ENCODE peak calls at places on chromosomes 12 and 14, in six cellular contexts. H, C, R, G, F and L are unnamed samples.

GRCh38 chr14:61567838-61568571 is 127.3 kb upstream of the HIF1A start:
- DNase-seq in H (no peak), C (no peak), R (peak; percentile 97), G (no peak), F (no peak), L (no peak)

GRCh38 chr12:95248604-95249355 is 31.2 kb downstream of the VEZT start:
- DNase-seq in H (no peak), C (no peak), R (no peak), G (no peak), F (no peak), L (no peak)

GRCh38 chr12:118402251-118402650 is 25.9 kb downstream of the SUDS3 start:
- DNase-seq in H (no peak), C (no peak), R (no peak), G (no peak), F (no peak), L (no peak)

GRCh38 chr14:54503476-54503875 is 6.2 kb upstream of the CGRRF1 start:
- DNase-seq in H (no peak), C (no peak), R (peak; percentile 21), G (no peak), F (no peak), L (no peak)

GRCh38 chr14:89543420-89543790 is 126.4 kb upstream of the FOXN3 start:
- DNase-seq in H (no peak), C (no peak), R (no peak), G (no peak), F (peak; percentile 64), L (no peak)

GRCh38 chr12:55682087-55682796 is 25.5 kb downstream of the ITGA7 start:
- DNase-seq in H (no peak), C (peak; percentile 42), R (no peak), G (no peak), F (no peak), L (peak; percentile 35)

GRCh38 chr14:67191768-67192290 is 2.6 kb downstream of the GARIN2 start:
- DNase-seq in H (no peak), C (no peak), R (no peak), G (no peak), F (no peak), L (no peak)

GRCh38 chr14:75752907-75753594 is 92.0 kb downstream of the TTLL5 start:
- DNase-seq in H (no peak), C (no peak), R (no peak), G (no peak), F (no peak), L (no peak)

GRCh38 chr12:57837779-57838562 is 8.6 kb downstream of the CTDSP2 start:
- DNase-seq in H (peak; percentile 43), C (no peak), R (peak; percentile 88), G (peak; percentile 25), F (no peak), L (no peak)

GRCh38 chr12:94795520-94795919 is 145.2 kb upstream of the TMCC3 start:
- DNase-seq in H (no peak), C (no peak), R (peak; percentile 14), G (no peak), F (no peak), L (no peak)

GRCh38 chr12:54891717-54892478 is 37.6 kb downstream of the MUCL1 start:
- DNase-seq in H (no peak), C (no peak), R (no peak), G (no peak), F (no peak), L (no peak)

GRCh38 chr14:50971122-50971781 is 27.0 kb upstream of the PYGL start:
- DNase-seq in H (no peak), C (no peak), R (no peak), G (no peak), F (no peak), L (no peak)

GRCh38 chr12:64171715-64172114 is 50.4 kb downstream of the KICS2 start:
- DNase-seq in H (no peak), C (no peak), R (no peak), G (no peak), F (no peak), L (no peak)

GRCh38 chr12:57003395-57003794 is 3.0 kb downstream of the ZBTB39 start:
- DNase-seq in H (no peak), C (no peak), R (no peak), G (no peak), F (no peak), L (no peak)

GRCh38 chr12:109098142-109098652 is 800 bp downstream of the UNG start:
- DNase-seq in H (no peak), C (no peak), R (no peak), G (no peak), F (no peak), L (no peak)

GRCh38 chr14:94545131-94545841 is 16.0 kb upstream of the SERPINA4 start:
- DNase-seq in H (no peak), C (no peak), R (no peak), G (no peak), F (peak; percentile 57), L (no peak)

GRCh38 chr14:85575617-85575898 is 45.6 kb downstream of the FLRT2 start:
- DNase-seq in H (no peak), C (no peak), R (no peak), G (no peak), F (no peak), L (no peak)

GRCh38 chr12:58346032-58346632 is 404.8 kb downstream of the ATP23 start:
- DNase-seq in H (no peak), C (no peak), R (peak; percentile 43), G (no peak), F (no peak), L (no peak)

GRCh38 chr14:96275182-96276112 is 19.4 kb downstream of the BDKRB1 start:
- DNase-seq in H (peak; percentile 52), C (peak; percentile 90), R (peak; percentile 66), G (peak; percentile 81), F (peak; percentile 42), L (no peak)

GRCh38 chr12:46209914-46210834 is 58.7 kb downstream of the SLC38A1 start:
- DNase-seq in H (peak; percentile 41), C (no peak), R (no peak), G (no peak), F (peak; percentile 28), L (no peak)

GRCh38 chr14:104929268-104930230 is 4.9 kb downstream of the PLD4 start:
- DNase-seq in H (peak; percentile 8), C (no peak), R (no peak), G (peak; percentile 10), F (no peak), L (no peak)

GRCh38 chr12:11753151-11753501 is 103.7 kb downstream of the ETV6 start:
- DNase-seq in H (no peak), C (no peak), R (no peak), G (peak; percentile 31), F (no peak), L (no peak)

GRCh38 chr12:104702565-104703139 is 245.9 kb downstream of the CHST11 start:
- DNase-seq in H (peak; percentile 63), C (peak; percentile 83), R (no peak), G (no peak), F (no peak), L (no peak)

GRCh38 chr14:22065372-22065771 is 391.8 kb upstream of the OR4E1 start:
- DNase-seq in H (no peak), C (no peak), R (no peak), G (no peak), F (no peak), L (no peak)

GRCh38 chr12:123131879-123132402 is 18.9 kb downstream of the PITPNM2 start:
- DNase-seq in H (no peak), C (no peak), R (no peak), G (no peak), F (no peak), L (no peak)

GRCh38 chr12:51323966-51324895 is at the start of gene BIN2:
- DNase-seq in H (peak; percentile 56), C (peak; percentile 70), R (peak; percentile 98), G (peak; percentile 16), F (no peak), L (peak; percentile 84)

GRCh38 chr14:100070310-100070709 is 5.1 kb downstream of the EVL start:
- DNase-seq in H (no peak), C (no peak), R (no peak), G (no peak), F (no peak), L (no peak)

GRCh38 chr12:110111476-110112334 is 12.5 kb upstream of the IFT81 start:
- DNase-seq in H (no peak), C (no peak), R (no peak), G (no peak), F (no peak), L (no peak)

GRCh38 chr12:131066207-131066885 is 112.6 kb downstream of the ADGRD1 start:
- DNase-seq in H (peak; percentile 18), C (peak; percentile 69), R (no peak), G (no peak), F (no peak), L (peak; percentile 77)